ENCODE peak calls at places on chromosome 13, in nine cellular contexts. I is astrocyte of the spinal cord, E is glutamatergic neuron, V is K562, H is GM12865, C is MCF 10A, Z is foreskin fibroblast, D is Caco-2, F is brain microvascular endothelial cell. P is an unnamed sample.
A peak's percentile ranks its signal among the peaks of the same experiment; 100 is the strongest.

GRCh38 chr13:41145136-41145908 is 12.7 kb upstream of the KBTBD6 start:
- DNase-seq in H (no peak), C (peak; percentile 57), I (no peak), V (no peak), F (no peak), E (no peak), D (no peak), Z (peak; percentile 56), P (no peak)

GRCh38 chr13:77952737-77953136 is 34.1 kb upstream of the EDNRB start:
- DNase-seq in D (no peak), I (no peak), C (no peak), E (no peak), F (no peak), Z (no peak), V (no peak), H (no peak), P (no peak)

GRCh38 chr13:48808689-48809088 is 155.0 kb downstream of the CYSLTR2 start:
- DNase-seq in I (peak; percentile 41), E (no peak), F (peak; percentile 83), V (peak; percentile 30), H (no peak), D (peak; percentile 40), Z (peak; percentile 80), C (no peak), P (no peak)

GRCh38 chr13:99661791-99662190 is 160.5 kb downstream of the TM9SF2 start:
- DNase-seq in H (no peak), V (no peak), I (no peak), F (no peak), C (no peak), E (no peak), Z (no peak), D (no peak), P (peak; percentile 25)

GRCh38 chr13:98576215-98576945 is 527 bp downstream of the STK24 start:
- DNase-seq in Z (peak; percentile 59), V (peak; percentile 44), H (peak; percentile 60), D (no peak), C (peak; percentile 61), E (peak; percentile 59), F (no peak), I (no peak), P (peak; percentile 59)

GRCh38 chr13:77443511-77443910 is 92.0 kb upstream of the SCEL start:
- DNase-seq in D (no peak), Z (no peak), I (no peak), C (no peak), F (no peak), H (no peak), E (no peak), V (no peak), P (no peak)

GRCh38 chr13:48919750-48920149 is 56.0 kb upstream of the FNDC3A start:
- DNase-seq in F (no peak), I (no peak), H (no peak), C (no peak), D (no peak), Z (no peak), E (no peak), V (no peak), P (no peak)

GRCh38 chr13:80436571-80437169 is 95.7 kb upstream of the SPRY2 start:
- DNase-seq in I (peak; percentile 76), V (no peak), D (no peak), C (no peak), H (no peak), E (no peak), Z (peak; percentile 87), F (no peak), P (no peak)

GRCh38 chr13:23622991-23623390 is 52.8 kb downstream of the TNFRSF19 start:
- DNase-seq in V (no peak), Z (no peak), D (no peak), I (no peak), H (peak; percentile 88), E (no peak), F (no peak), C (no peak), P (no peak)

GRCh38 chr13:38641164-38641948 is 45.5 kb upstream of the FREM2 start:
- DNase-seq in Z (peak; percentile 4), V (no peak), F (no peak), C (peak; percentile 6), E (no peak), D (no peak), I (no peak), H (no peak), P (no peak)

GRCh38 chr13:110528371-110528770 is 33.2 kb downstream of the RAB20 start:
- DNase-seq in Z (no peak), H (no peak), E (no peak), C (no peak), F (peak; percentile 64), I (no peak), D (no peak), V (no peak), P (no peak)

GRCh38 chr13:114022309-114022669 is 48.4 kb upstream of the C13orf46 start:
- DNase-seq in F (no peak), H (no peak), Z (no peak), C (no peak), E (peak; percentile 12), I (no peak), D (no peak), V (no peak), P (no peak)

GRCh38 chr13:114025432-114026127 is 51.7 kb upstream of the C13orf46 start:
- DNase-seq in C (no peak), I (peak; percentile 86), D (no peak), Z (peak; percentile 85), F (peak; percentile 61), E (peak; percentile 30), V (no peak), H (no peak), P (peak; percentile 37)

GRCh38 chr13:114024603-114025431 is 50.9 kb upstream of the C13orf46 start:
- DNase-seq in D (no peak), C (no peak), F (no peak), H (peak; percentile 74), Z (no peak), V (no peak), E (peak; percentile 10), I (no peak), P (no peak)

GRCh38 chr13:114022876-114023275 is 49.0 kb upstream of the C13orf46 start:
- DNase-seq in F (no peak), H (no peak), C (no peak), V (no peak), D (no peak), E (peak; percentile 9), Z (no peak), I (no peak), P (no peak)

GRCh38 chr13:114023716-114024602 is 50.1 kb upstream of the C13orf46 start:
- DNase-seq in I (no peak), C (no peak), Z (no peak), H (no peak), E (peak; percentile 7), D (no peak), V (no peak), F (no peak), P (no peak)
- TF ChIP-seq CTCF in I (no peak), C (peak; percentile 6), Z (no peak), H (no peak), E (no peak), D (no peak), V (no peak), F (no peak), P (no peak)

GRCh38 chr13:42836930-42837329 is 55.5 kb downstream of the FAM216B start:
- DNase-seq in C (peak; percentile 12), V (no peak), F (peak; percentile 68), E (no peak), Z (peak; percentile 86), D (peak; percentile 52), H (no peak), I (peak; percentile 73), P (no peak)
- TF ChIP-seq CTCF in C (no peak), V (no peak), F (peak; percentile 73), E (no peak), Z (peak; percentile 34), D (peak; percentile 52), H (no peak), I (peak; percentile 47), P (no peak)

GRCh38 chr13:51831519-51831918 is 13.5 kb downstream of the TMEM272 start:
- DNase-seq in H (no peak), D (no peak), I (no peak), E (no peak), C (no peak), Z (no peak), V (no peak), F (no peak), P (no peak)

GRCh38 chr13:51829236-51829899 is 15.6 kb downstream of the TMEM272 start:
- DNase-seq in F (no peak), I (no peak), Z (no peak), H (no peak), C (no peak), V (no peak), E (peak; percentile 34), D (no peak), P (no peak)

GRCh38 chr13:51833980-51834379 is 11.0 kb downstream of the TMEM272 start:
- DNase-seq in C (no peak), I (no peak), F (no peak), D (no peak), H (no peak), Z (no peak), E (no peak), V (no peak), P (no peak)

GRCh38 chr13:51834581-51835158 is 10.3 kb downstream of the TMEM272 start:
- DNase-seq in V (no peak), F (no peak), Z (no peak), E (peak; percentile 72), I (no peak), H (no peak), D (no peak), C (no peak), P (no peak)

GRCh38 chr13:51832471-51833152 is 12.4 kb downstream of the TMEM272 start:
- DNase-seq in I (no peak), D (no peak), Z (peak; percentile 40), C (peak; percentile 55), F (no peak), V (no peak), H (peak; percentile 55), E (no peak), P (no peak)
- TF ChIP-seq CTCF in I (peak; percentile 39), D (peak; percentile 22), Z (peak; percentile 10), C (no peak), F (peak; percentile 60), V (peak; percentile 36), H (peak; percentile 38), E (no peak), P (no peak)

GRCh38 chr13:32141462-32141861 is 109.9 kb downstream of the FRY start:
- DNase-seq in I (no peak), E (no peak), Z (no peak), F (no peak), H (no peak), C (no peak), V (no peak), D (no peak), P (no peak)

GRCh38 chr13:32142115-32142514 is 110.5 kb downstream of the FRY start:
- DNase-seq in Z (no peak), F (no peak), C (no peak), V (no peak), E (no peak), D (no peak), I (no peak), H (no peak), P (no peak)

GRCh38 chr13:32139251-32139650 is 107.7 kb downstream of the FRY start:
- DNase-seq in C (no peak), I (no peak), H (no peak), E (no peak), Z (no peak), D (peak; percentile 32), F (no peak), V (no peak), P (no peak)

GRCh38 chr13:32140109-32140508 is 108.5 kb downstream of the FRY start:
- DNase-seq in Z (no peak), V (no peak), C (no peak), E (no peak), F (no peak), D (no peak), I (no peak), H (no peak), P (no peak)

GRCh38 chr13:32142956-32143375 is 111.4 kb downstream of the FRY start:
- DNase-seq in Z (peak; percentile 78), E (no peak), D (peak; percentile 93), F (no peak), C (peak; percentile 49), I (peak; percentile 42), H (no peak), V (no peak), P (no peak)
- TF ChIP-seq CTCF in Z (no peak), E (no peak), D (no peak), F (no peak), C (no peak), I (no peak), H (no peak), V (no peak), P (no peak)

P was measured in nephron progenitor cell.